ENCODE peak calls at places on chromosomes 11 and 22, in six cellular contexts. One of them, this sample, is unnamed.

GRCh38 chr22:21568207-21569075 is 927 bp downstream of the UBE2L3 start:
- DNase-seq in stomach: no peak
- DNase-seq in hypothalamus: no peak
- DNase-seq in LNCaP clone FGC: no peak
- DNase-seq in NCI-H1105 treated with DMSO at 0.1 percent for 48 hours: no peak
- DNase-seq in activated effector memory CD4-positive, alpha-beta T cell treated with Interleukin-2 at 50 U/mL for 16 hours: no peak
- DNase-seq in this sample: no peak

GRCh38 chr11:71340076-71340606 is 87.8 kb upstream of the SHANK2 start:
- DNase-seq in stomach: peak; percentile 9
- DNase-seq in LNCaP clone FGC: no peak
- DNase-seq in activated effector memory CD4-positive, alpha-beta T cell treated with Interleukin-2 at 50 U/mL for 16 hours: no peak
- DNase-seq in hypothalamus: no peak
- DNase-seq in NCI-H1105 treated with DMSO at 0.1 percent for 48 hours: no peak
- DNase-seq in this sample: no peak

GRCh38 chr11:76445122-76446084 is 585 bp downstream of the EMSY start:
- DNase-seq in activated effector memory CD4-positive, alpha-beta T cell treated with Interleukin-2 at 50 U/mL for 16 hours: peak; percentile 18
- DNase-seq in stomach: peak; percentile 66
- DNase-seq in NCI-H1105 treated with DMSO at 0.1 percent for 48 hours: peak; percentile 82
- DNase-seq in hypothalamus: peak; percentile 45
- DNase-seq in LNCaP clone FGC: peak; percentile 87
- DNase-seq in this sample: peak; percentile 59

GRCh38 chr22:43820671-43821305 is 8.7 kb upstream of the EFCAB6 start:
- DNase-seq in NCI-H1105 treated with DMSO at 0.1 percent for 48 hours: peak; percentile 16
- DNase-seq in stomach: no peak
- DNase-seq in activated effector memory CD4-positive, alpha-beta T cell treated with Interleukin-2 at 50 U/mL for 16 hours: no peak
- DNase-seq in LNCaP clone FGC: no peak
- DNase-seq in hypothalamus: no peak
- DNase-seq in this sample: no peak

GRCh38 chr22:39917776-39918493 is 17.1 kb downstream of the GRAP2 start:
- DNase-seq in LNCaP clone FGC: no peak
- DNase-seq in hypothalamus: no peak
- DNase-seq in stomach: no peak
- DNase-seq in NCI-H1105 treated with DMSO at 0.1 percent for 48 hours: peak; percentile 19
- DNase-seq in activated effector memory CD4-positive, alpha-beta T cell treated with Interleukin-2 at 50 U/mL for 16 hours: no peak
- DNase-seq in this sample: no peak

GRCh38 chr22:40418366-40419201 is 48.2 kb downstream of the SGSM3 start:
- DNase-seq in NCI-H1105 treated with DMSO at 0.1 percent for 48 hours: peak; percentile 90
- DNase-seq in stomach: no peak
- DNase-seq in activated effector memory CD4-positive, alpha-beta T cell treated with Interleukin-2 at 50 U/mL for 16 hours: no peak
- DNase-seq in LNCaP clone FGC: no peak
- DNase-seq in hypothalamus: no peak
- DNase-seq in this sample: no peak

GRCh38 chr22:39859903-39860588 is 33.5 kb downstream of the ENTHD1 start:
- DNase-seq in LNCaP clone FGC: no peak
- DNase-seq in NCI-H1105 treated with DMSO at 0.1 percent for 48 hours: no peak
- DNase-seq in activated effector memory CD4-positive, alpha-beta T cell treated with Interleukin-2 at 50 U/mL for 16 hours: no peak
- DNase-seq in hypothalamus: no peak
- DNase-seq in stomach: no peak
- DNase-seq in this sample: no peak

GRCh38 chr22:35631597-35631996 is 14.5 kb upstream of the MB start:
- DNase-seq in hypothalamus: no peak
- DNase-seq in LNCaP clone FGC: no peak
- DNase-seq in activated effector memory CD4-positive, alpha-beta T cell treated with Interleukin-2 at 50 U/mL for 16 hours: no peak
- DNase-seq in NCI-H1105 treated with DMSO at 0.1 percent for 48 hours: peak; percentile 10
- DNase-seq in stomach: peak; percentile 59
- DNase-seq in this sample: no peak

GRCh38 chr11:130487390-130488186 is 39.1 kb downstream of the ADAMTS15 start:
- DNase-seq in hypothalamus: no peak
- DNase-seq in activated effector memory CD4-positive, alpha-beta T cell treated with Interleukin-2 at 50 U/mL for 16 hours: no peak
- DNase-seq in LNCaP clone FGC: no peak
- DNase-seq in stomach: no peak
- DNase-seq in NCI-H1105 treated with DMSO at 0.1 percent for 48 hours: no peak
- DNase-seq in this sample: no peak

GRCh38 chr11:79400717-79401330 is 40.0 kb downstream of the TENM4 start:
- DNase-seq in hypothalamus: no peak
- DNase-seq in NCI-H1105 treated with DMSO at 0.1 percent for 48 hours: no peak
- DNase-seq in activated effector memory CD4-positive, alpha-beta T cell treated with Interleukin-2 at 50 U/mL for 16 hours: no peak
- DNase-seq in LNCaP clone FGC: peak; percentile 19
- DNase-seq in stomach: peak; percentile 48
- DNase-seq in this sample: peak; percentile 25

GRCh38 chr22:18060646-18061620 is 16.9 kb upstream of the PEX26 start:
- DNase-seq in stomach: no peak
- DNase-seq in LNCaP clone FGC: no peak
- DNase-seq in activated effector memory CD4-positive, alpha-beta T cell treated with Interleukin-2 at 50 U/mL for 16 hours: no peak
- DNase-seq in NCI-H1105 treated with DMSO at 0.1 percent for 48 hours: no peak
- DNase-seq in hypothalamus: no peak
- DNase-seq in this sample: no peak

GRCh38 chr11:28878025-28878424 is 769.8 kb downstream of the METTL15 start:
- DNase-seq in hypothalamus: no peak
- DNase-seq in LNCaP clone FGC: no peak
- DNase-seq in stomach: no peak
- DNase-seq in NCI-H1105 treated with DMSO at 0.1 percent for 48 hours: no peak
- DNase-seq in activated effector memory CD4-positive, alpha-beta T cell treated with Interleukin-2 at 50 U/mL for 16 hours: no peak
- DNase-seq in this sample: no peak

GRCh38 chr11:65559535-65559934 is 1.4 kb upstream of the LTBP3 start:
- DNase-seq in LNCaP clone FGC: no peak
- DNase-seq in hypothalamus: no peak
- DNase-seq in stomach: no peak
- DNase-seq in NCI-H1105 treated with DMSO at 0.1 percent for 48 hours: no peak
- DNase-seq in activated effector memory CD4-positive, alpha-beta T cell treated with Interleukin-2 at 50 U/mL for 16 hours: no peak
- DNase-seq in this sample: no peak

GRCh38 chr11:14499178-14499559 is 442 bp downstream of the COPB1 start:
- DNase-seq in hypothalamus: peak; percentile 59
- DNase-seq in stomach: peak; percentile 42
- DNase-seq in NCI-H1105 treated with DMSO at 0.1 percent for 48 hours: no peak
- DNase-seq in activated effector memory CD4-positive, alpha-beta T cell treated with Interleukin-2 at 50 U/mL for 16 hours: no peak
- DNase-seq in LNCaP clone FGC: no peak
- DNase-seq in this sample: peak; percentile 21

This sample was measured in midbrain.